ENCODE peak calls at places on chromosomes 5 and 9, in five cellular contexts. One of them, this sample, is unnamed.

GRCh38 chr5:98927242-98927987 is 1.4 kb downstream of the CHD1 start:
- DNase-seq in tibial nerve: peak; percentile 40
- DNase-seq in Peyer's patch: peak; percentile 70
- DNase-seq in tibial artery: peak; percentile 74
- DNase-seq in transverse colon: peak; percentile 59
- DNase-seq in this sample: peak; percentile 31

GRCh38 chr9:79812507-79813261 is 240.9 kb downstream of the TLE4 start:
- DNase-seq in tibial nerve: no peak
- DNase-seq in Peyer's patch: peak; percentile 50
- DNase-seq in tibial artery: no peak
- DNase-seq in transverse colon: no peak
- DNase-seq in this sample: peak; percentile 48

GRCh38 chr5:38375423-38375822 is 117.1 kb downstream of the EGFLAM start:
- DNase-seq in tibial nerve: no peak
- DNase-seq in Peyer's patch: no peak
- DNase-seq in tibial artery: no peak
- DNase-seq in transverse colon: no peak
- DNase-seq in this sample: no peak

GRCh38 chr5:143682221-143682620 is 129.7 kb upstream of the HMHB1 start:
- DNase-seq in tibial nerve: no peak
- DNase-seq in Peyer's patch: no peak
- DNase-seq in tibial artery: no peak
- DNase-seq in transverse colon: no peak
- DNase-seq in this sample: no peak

GRCh38 chr5:150612905-150613670 is 27.4 kb upstream of the SYNPO start:
- DNase-seq in tibial nerve: no peak
- DNase-seq in Peyer's patch: no peak
- DNase-seq in tibial artery: peak; percentile 89
- DNase-seq in transverse colon: peak; percentile 53
- DNase-seq in this sample: no peak

GRCh38 chr5:5584236-5584749 is 161.8 kb downstream of the ICE1 start:
- DNase-seq in tibial nerve: no peak
- DNase-seq in Peyer's patch: no peak
- DNase-seq in tibial artery: no peak
- DNase-seq in transverse colon: no peak
- DNase-seq in this sample: no peak

GRCh38 chr5:81829242-81829641 is 78.3 kb upstream of the SSBP2 start:
- DNase-seq in tibial nerve: no peak
- DNase-seq in Peyer's patch: no peak
- DNase-seq in tibial artery: no peak
- DNase-seq in transverse colon: no peak
- DNase-seq in this sample: no peak

GRCh38 chr5:171633776-171634470 is 151.7 kb upstream of the SMIM23 start:
- DNase-seq in tibial nerve: no peak
- DNase-seq in Peyer's patch: no peak
- DNase-seq in tibial artery: no peak
- DNase-seq in transverse colon: no peak
- DNase-seq in this sample: no peak

GRCh38 chr5:176954050-176954449 is 52.5 kb downstream of the UIMC1 start:
- DNase-seq in tibial nerve: no peak
- DNase-seq in Peyer's patch: no peak
- DNase-seq in tibial artery: no peak
- DNase-seq in transverse colon: no peak
- DNase-seq in this sample: no peak

GRCh38 chr9:4143951-4144717 is 155.7 kb downstream of the GLIS3 start:
- DNase-seq in tibial nerve: no peak
- DNase-seq in Peyer's patch: no peak
- DNase-seq in tibial artery: no peak
- DNase-seq in transverse colon: no peak
- DNase-seq in this sample: no peak

GRCh38 chr5:97019435-97020117 is 83.7 kb downstream of the LNPEP start:
- DNase-seq in tibial nerve: no peak
- DNase-seq in Peyer's patch: no peak
- DNase-seq in tibial artery: no peak
- DNase-seq in transverse colon: no peak
- DNase-seq in this sample: no peak

GRCh38 chr9:18665947-18666346 is 192.0 kb downstream of the ADAMTSL1 start:
- DNase-seq in tibial nerve: no peak
- DNase-seq in Peyer's patch: no peak
- DNase-seq in tibial artery: no peak
- DNase-seq in transverse colon: no peak
- DNase-seq in this sample: no peak

GRCh38 chr9:111952559-111952958 is 55.9 kb downstream of the UGCG start:
- DNase-seq in tibial nerve: no peak
- DNase-seq in Peyer's patch: no peak
- DNase-seq in tibial artery: no peak
- DNase-seq in transverse colon: no peak
- DNase-seq in this sample: no peak

GRCh38 chr9:107513464-107514092 is 24.0 kb upstream of the KLF4 start:
- DNase-seq in tibial nerve: no peak
- DNase-seq in Peyer's patch: no peak
- DNase-seq in tibial artery: no peak
- DNase-seq in transverse colon: no peak
- DNase-seq in this sample: peak; percentile 8

GRCh38 chr5:139636207-139636792 is 11.8 kb upstream of the CXXC5 start:
- DNase-seq in tibial nerve: no peak
- DNase-seq in Peyer's patch: peak; percentile 91
- DNase-seq in tibial artery: no peak
- DNase-seq in transverse colon: peak; percentile 79
- DNase-seq in this sample: peak; percentile 79

GRCh38 chr9:6218099-6218502 is 2.5 kb downstream of the IL33 start:
- DNase-seq in tibial nerve: peak; percentile 36
- DNase-seq in Peyer's patch: no peak
- DNase-seq in tibial artery: no peak
- DNase-seq in transverse colon: no peak
- DNase-seq in this sample: no peak

GRCh38 chr5:163478126-163478981 is 17.9 kb downstream of the HMMR start:
- DNase-seq in tibial nerve: no peak
- DNase-seq in Peyer's patch: no peak
- DNase-seq in tibial artery: no peak
- DNase-seq in transverse colon: no peak
- DNase-seq in this sample: no peak

GRCh38 chr9:107389617-107390071 is 99.9 kb downstream of the KLF4 start:
- DNase-seq in tibial nerve: peak; percentile 68
- DNase-seq in Peyer's patch: no peak
- DNase-seq in tibial artery: peak; percentile 74
- DNase-seq in transverse colon: peak; percentile 22
- DNase-seq in this sample: no peak

GRCh38 chr9:124790301-124790700 is 13.4 kb downstream of the OLFML2A start:
- DNase-seq in tibial nerve: no peak
- DNase-seq in Peyer's patch: no peak
- DNase-seq in tibial artery: peak; percentile 39
- DNase-seq in transverse colon: no peak
- DNase-seq in this sample: no peak

GRCh38 chr5:82339744-82340143 is 61.6 kb upstream of the RPS23 start:
- DNase-seq in tibial nerve: no peak
- DNase-seq in Peyer's patch: no peak
- DNase-seq in tibial artery: no peak
- DNase-seq in transverse colon: no peak
- DNase-seq in this sample: no peak

GRCh38 chr5:34859253-34859652 is 20.3 kb downstream of the TTC23L start:
- DNase-seq in tibial nerve: no peak
- DNase-seq in Peyer's patch: no peak
- DNase-seq in tibial artery: no peak
- DNase-seq in transverse colon: no peak
- DNase-seq in this sample: no peak

GRCh38 chr5:56440871-56441740 is 208.0 kb upstream of the ANKRD55 start:
- DNase-seq in tibial nerve: peak; percentile 48
- DNase-seq in Peyer's patch: no peak
- DNase-seq in tibial artery: no peak
- DNase-seq in transverse colon: peak; percentile 45
- DNase-seq in this sample: no peak

GRCh38 chr9:128703616-128704355 is 1.5 kb downstream of the PKN3 start:
- DNase-seq in tibial nerve: no peak
- DNase-seq in Peyer's patch: no peak
- DNase-seq in tibial artery: peak; percentile 72
- DNase-seq in transverse colon: no peak
- DNase-seq in this sample: no peak

GRCh38 chr5:129361441-129362025 is 98.6 kb upstream of the ADAMTS19 start:
- DNase-seq in tibial nerve: no peak
- DNase-seq in Peyer's patch: no peak
- DNase-seq in tibial artery: no peak
- DNase-seq in transverse colon: no peak
- DNase-seq in this sample: no peak

GRCh38 chr5:58887721-58888409 is 305.0 kb downstream of the RAB3C start:
- DNase-seq in tibial nerve: peak; percentile 44
- DNase-seq in Peyer's patch: no peak
- DNase-seq in tibial artery: peak; percentile 89
- DNase-seq in transverse colon: no peak
- DNase-seq in this sample: no peak

GRCh38 chr5:174418809-174419522 is 305.4 kb upstream of the MSX2 start:
- DNase-seq in tibial nerve: no peak
- DNase-seq in Peyer's patch: no peak
- DNase-seq in tibial artery: no peak
- DNase-seq in transverse colon: peak; percentile 11
- DNase-seq in this sample: no peak

GRCh38 chr5:39192449-39193160 is 26.8 kb downstream of the FYB1 start:
- DNase-seq in tibial nerve: no peak
- DNase-seq in Peyer's patch: no peak
- DNase-seq in tibial artery: no peak
- DNase-seq in transverse colon: no peak
- DNase-seq in this sample: no peak

GRCh38 chr9:102206432-102206831 is 468.0 kb upstream of the GRIN3A start:
- DNase-seq in tibial nerve: no peak
- DNase-seq in Peyer's patch: no peak
- DNase-seq in tibial artery: no peak
- DNase-seq in transverse colon: no peak
- DNase-seq in this sample: no peak

GRCh38 chr9:112020680-112021596 is 124.3 kb downstream of the UGCG start:
- DNase-seq in tibial nerve: no peak
- DNase-seq in Peyer's patch: no peak
- DNase-seq in tibial artery: no peak
- DNase-seq in transverse colon: no peak
- DNase-seq in this sample: no peak

GRCh38 chr5:158175664-158176507 is 316.9 kb upstream of the CLINT1 start:
- DNase-seq in tibial nerve: no peak
- DNase-seq in Peyer's patch: no peak
- DNase-seq in tibial artery: no peak
- DNase-seq in transverse colon: peak; percentile 77
- DNase-seq in this sample: no peak
- H3K27me3 ChIP-seq in tibial nerve: no peaks in the 10 kb centered on the region
- H3K27me3 ChIP-seq in Peyer's patch: no peaks in the 10 kb centered on the region
- H3K27me3 ChIP-seq in tibial artery: no peaks in the 10 kb centered on the region
- H3K27me3 ChIP-seq in transverse colon: no peaks in the 10 kb centered on the region
- H3K27me3 ChIP-seq in this sample: peaks cover 3% of the 10 kb centered on the region

GRCh38 chr9:95533996-95534680 is 17.4 kb upstream of the PTCH1 start:
- DNase-seq in tibial nerve: no peak
- DNase-seq in Peyer's patch: no peak
- DNase-seq in tibial artery: no peak
- DNase-seq in transverse colon: no peak
- DNase-seq in this sample: no peak

GRCh38 chr9:95529910-95530309 is 13.1 kb upstream of the PTCH1 start:
- DNase-seq in tibial nerve: no peak
- DNase-seq in Peyer's patch: no peak
- DNase-seq in tibial artery: no peak
- DNase-seq in transverse colon: no peak
- DNase-seq in this sample: no peak

DNA sequence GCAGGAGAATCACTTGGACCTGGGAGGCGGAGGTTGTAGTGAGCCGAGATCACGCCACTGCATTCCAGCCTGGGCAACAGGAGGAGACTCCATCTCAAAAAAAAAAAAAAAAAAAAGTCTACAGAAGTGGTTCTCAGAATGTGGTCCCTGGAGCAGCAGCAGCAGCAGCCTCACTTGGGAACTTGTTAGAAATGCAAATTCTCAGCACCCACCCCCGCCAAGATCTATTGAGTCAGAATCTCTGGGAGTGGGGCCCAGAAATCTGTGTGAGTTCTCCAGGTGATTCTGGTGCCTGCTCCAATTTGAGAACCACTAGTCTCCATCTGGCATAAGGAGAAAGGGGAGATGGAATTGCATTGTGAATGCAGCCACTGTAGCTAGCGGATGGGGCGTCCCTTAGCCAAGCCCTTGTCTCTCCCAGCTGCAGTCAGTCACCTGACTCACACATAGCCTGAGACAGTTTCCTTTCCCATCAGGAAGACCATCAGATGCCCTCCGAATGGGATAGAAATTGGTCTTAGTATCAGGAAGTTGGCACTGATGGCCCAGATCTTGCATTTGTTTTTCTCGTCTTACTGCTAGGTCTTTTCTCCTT is 12.2 kb upstream of the PTCH1 start:
- DNase-seq in tibial nerve: no peak
- DNase-seq in Peyer's patch: no peak
- DNase-seq in tibial artery: no peak
- DNase-seq in transverse colon: no peak
- DNase-seq in this sample: no peak
- H3K27me3 ChIP-seq in tibial nerve: no peaks in the 10 kb centered on the region
- H3K27me3 ChIP-seq in Peyer's patch: no peaks in the 10 kb centered on the region
- H3K27me3 ChIP-seq in tibial artery: peaks cover 24% of the 10 kb centered on the region
- H3K27me3 ChIP-seq in transverse colon: no peaks in the 10 kb centered on the region
- H3K27me3 ChIP-seq in this sample: no peaks in the 10 kb centered on the region

GRCh38 chr9:136259836-136260235 is 14.2 kb upstream of the QSOX2 start:
- DNase-seq in tibial nerve: no peak
- DNase-seq in Peyer's patch: no peak
- DNase-seq in tibial artery: no peak
- DNase-seq in transverse colon: no peak
- DNase-seq in this sample: no peak
- H3K27me3 ChIP-seq in tibial nerve: no peaks in the 10 kb centered on the region
- H3K27me3 ChIP-seq in Peyer's patch: no peaks in the 10 kb centered on the region
- H3K27me3 ChIP-seq in tibial artery: peaks cover 66% of the 10 kb centered on the region
- H3K27me3 ChIP-seq in transverse colon: peaks cover 21% of the 10 kb centered on the region
- H3K27me3 ChIP-seq in this sample: no peaks in the 10 kb centered on the region

GRCh38 chr9:109639666-109640231 is 140.2 kb upstream of the PALM2AKAP2 start:
- DNase-seq in tibial nerve: no peak
- DNase-seq in Peyer's patch: no peak
- DNase-seq in tibial artery: no peak
- DNase-seq in transverse colon: no peak
- DNase-seq in this sample: no peak
- H3K27me3 ChIP-seq in tibial nerve: no peaks in the 10 kb centered on the region
- H3K27me3 ChIP-seq in Peyer's patch: no peaks in the 10 kb centered on the region
- H3K27me3 ChIP-seq in tibial artery: peaks cover 21% of the 10 kb centered on the region
- H3K27me3 ChIP-seq in transverse colon: peaks cover 77% of the 10 kb centered on the region
- H3K27me3 ChIP-seq in this sample: peaks cover 7% of the 10 kb centered on the region

This sample was measured in GM06990.